ENCODE peak calls at places on chromosomes 11 and 22, in four cellular contexts. P is stomach, I is spleen, J is tibial nerve. C is an unnamed sample.
A peak's percentile ranks its signal among the peaks of the same experiment; 100 is the strongest.

GRCh38 chr11:94728541-94728940 is 39.6 kb upstream of the AMOTL1 start:
- DNase-seq in J (no peak), I (no peak), P (no peak), C (no peak)

GRCh38 chr11:78927511-78927910 is 352.8 kb upstream of the NARS2 start:
- DNase-seq in J (no peak), I (no peak), P (no peak), C (no peak)

GRCh38 chr11:1471736-1472135 is 14.8 kb downstream of the MOB2 start:
- DNase-seq in J (no peak), P (no peak), I (peak; percentile 30), C (no peak)

GRCh38 chr11:78138281-78138680 is 1.1 kb downstream of the ALG8 start:
- DNase-seq in P (no peak), I (no peak), J (no peak), C (no peak)

GRCh38 chr11:62546244-62546936 is at the start of gene AHNAK:
- DNase-seq in J (peak; percentile 87), I (peak; percentile 93), P (peak; percentile 87), C (peak; percentile 92)

GRCh38 chr11:65595921-65596281 is 301 bp upstream of the KCNK7 start:
- DNase-seq in J (no peak), I (no peak), P (no peak), C (no peak)

GRCh38 chr11:57800444-57801184 is 39.0 kb downstream of the CTNND1 start:
- DNase-seq in P (no peak), I (no peak), J (no peak), C (no peak)

GRCh38 chr11:61545921-61546320 is 35.0 kb downstream of the SYT7 start:
- DNase-seq in P (no peak), J (no peak), I (no peak), C (no peak)

GRCh38 chr22:32932176-32932575 is 126.0 kb downstream of the SYN3 start:
- DNase-seq in J (no peak), I (no peak), P (no peak), C (no peak)

GRCh38 chr11:123561046-123561781 is 93.2 kb downstream of the SCN3B start:
- DNase-seq in P (peak; percentile 49), I (no peak), J (no peak), C (no peak)

GRCh38 chr22:22061085-22062077 is 78.8 kb upstream of the TOP3B start:
- DNase-seq in P (no peak), I (no peak), J (no peak), C (no peak)

GRCh38 chr11:134471341-134472187 is 59.5 kb upstream of the B3GAT1 start:
- DNase-seq in P (no peak), I (no peak), J (no peak), C (no peak)

GRCh38 chr11:28342704-28343103 is 234.5 kb downstream of the METTL15 start:
- DNase-seq in J (no peak), I (no peak), P (no peak), C (no peak)

GRCh38 chr11:134482865-134483264 is 70.8 kb upstream of the B3GAT1 start:
- DNase-seq in J (no peak), P (no peak), I (no peak), C (no peak)

GRCh38 chr11:70358797-70359196 is 39.5 kb upstream of the CTTN start:
- DNase-seq in P (no peak), I (no peak), J (no peak), C (no peak)

GRCh38 chr22:22893077-22893805 is 5.6 kb downstream of the IGLL5 start:
- DNase-seq in P (no peak), I (peak; percentile 71), J (no peak), C (no peak)

GRCh38 chr11:100991541-100991940 is 138.1 kb downstream of the PGR start:
- DNase-seq in I (no peak), J (no peak), P (no peak), C (no peak)

GRCh38 chr22:22941831-22942510 is 54.4 kb downstream of the IGLL5 start:
- DNase-seq in I (peak; percentile 74), J (peak; percentile 4), P (peak; percentile 19), C (no peak)

GRCh38 chr22:44193537-44193896 is 12.8 kb downstream of the PARVG start:
- DNase-seq in I (no peak), P (no peak), J (no peak), C (no peak)

GRCh38 chr22:38756631-38757463 is 1.0 kb upstream of the SUN2 start:
- DNase-seq in I (peak; percentile 83), P (no peak), J (no peak), C (peak; percentile 40)

GRCh38 chr22:40107756-40108437 is 69.8 kb upstream of the TNRC6B start:
- DNase-seq in J (no peak), I (no peak), P (peak; percentile 33), C (peak; percentile 8)

GRCh38 chr11:128895505-128895904 is 4.3 kb downstream of the KCNJ5 start:
- DNase-seq in P (no peak), I (no peak), J (no peak), C (no peak)

GRCh38 chr11:128892866-128893565 is 1.9 kb downstream of the KCNJ5 start:
- DNase-seq in J (no peak), P (no peak), I (no peak), C (no peak)

GRCh38 chr11:128894296-128894681 is 3.1 kb downstream of the KCNJ5 start:
- DNase-seq in I (no peak), P (no peak), J (no peak), C (no peak)

GRCh38 chr11:128894685-128895084 is 3.5 kb downstream of the KCNJ5 start:
- DNase-seq in I (no peak), P (peak; percentile 93), J (no peak), C (no peak)

DNA sequence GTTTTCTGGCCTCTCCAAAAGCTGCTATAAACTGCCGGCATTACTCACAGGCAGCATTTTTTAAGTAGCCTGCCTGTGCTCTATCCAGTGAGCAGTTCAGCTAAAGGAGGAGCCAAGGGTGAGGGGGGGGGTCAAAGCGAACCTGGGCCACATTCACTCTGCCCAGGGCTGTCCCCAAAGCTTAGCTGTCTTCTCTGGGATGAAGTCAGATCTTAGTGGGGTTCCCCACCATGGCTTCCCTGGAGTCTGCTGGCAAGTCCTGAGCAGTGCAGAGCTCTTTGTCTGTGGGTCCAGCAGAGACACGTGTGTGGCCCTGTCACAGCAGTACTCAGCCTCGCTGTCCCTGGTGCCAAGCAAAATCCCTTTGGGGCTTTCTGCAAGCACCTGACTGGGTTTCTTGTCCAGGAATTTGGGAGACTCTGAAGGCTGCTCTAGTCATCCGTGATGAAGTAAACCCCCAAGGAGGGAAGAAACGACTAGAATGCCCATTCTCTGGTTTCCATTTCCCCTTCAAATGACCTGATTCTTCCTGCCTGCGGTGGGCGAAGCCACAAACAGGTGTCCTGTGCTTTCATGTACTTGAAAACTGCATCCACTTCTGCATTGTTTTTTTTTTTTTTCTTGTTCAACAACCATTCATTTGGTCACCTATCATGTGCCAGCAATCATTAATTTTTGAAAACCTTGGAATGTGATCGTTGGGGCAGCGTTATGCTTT is 2.6 kb downstream of the KCNJ5 start:
- DNase-seq in P (no peak), I (no peak), J (no peak), C (no peak)
- H3K4me3 ChIP-seq in P (no peak overlapping the region), I (peak overlapping the region; percentile 55), J (no peak overlapping the region), C (no peak overlapping the region)

DNA sequence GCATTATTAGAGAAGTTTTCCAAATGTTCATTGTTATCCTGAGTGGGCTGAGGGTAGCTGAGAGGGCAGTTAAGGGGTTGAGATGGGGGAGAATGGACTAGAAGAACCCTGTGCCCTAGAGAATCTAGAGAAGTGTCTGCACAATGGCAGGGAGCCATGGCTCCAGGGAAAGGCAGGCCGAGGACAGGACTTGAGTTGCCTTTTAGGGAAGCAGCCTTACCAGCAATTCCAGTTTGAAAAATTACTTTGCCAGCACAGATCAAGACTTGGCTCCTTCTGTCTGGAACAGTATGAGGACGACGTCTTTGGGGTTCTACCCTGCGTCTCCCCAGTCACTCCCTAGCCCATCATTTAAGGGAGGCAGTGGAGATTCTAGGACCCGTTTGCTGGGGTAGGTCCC is 25.7 kb upstream of the MICAL3 start:
- DNase-seq in P (no peak), I (peak; percentile 15), J (no peak), C (no peak)
- H3K4me1 ChIP-seq in P (peaks cover 3% of the 10 kb centered on the region), I (peaks cover 4% of the 10 kb centered on the region), J (peaks cover 6% of the 10 kb centered on the region), C (peaks cover under 1% of the 10 kb centered on the region)

GRCh38 chr22:49783926-49784629 is 43.6 kb downstream of the BRD1 start:
- DNase-seq in I (no peak), J (no peak), P (no peak), C (no peak)

GRCh38 chr22:49785841-49786451 is 41.7 kb downstream of the BRD1 start:
- DNase-seq in I (no peak), J (no peak), P (no peak), C (no peak)

GRCh38 chr22:49783036-49783746 is 44.5 kb downstream of the BRD1 start:
- DNase-seq in J (no peak), P (no peak), I (no peak), C (no peak)

GRCh38 chr22:49784987-49785614 is 42.6 kb downstream of the BRD1 start:
- DNase-seq in I (peak; percentile 64), J (no peak), P (no peak), C (no peak)

GRCh38 chr22:49784630-49784971 is 43.1 kb downstream of the BRD1 start:
- DNase-seq in I (no peak), J (no peak), P (no peak), C (no peak)
- H3K4me3 ChIP-seq in I (no peak overlapping the region), J (no peak overlapping the region), P (no peak overlapping the region), C (no peak overlapping the region)

GRCh38 chr11:36513965-36514364 is 3.9 kb upstream of the TRAF6 start:
- DNase-seq in J (no peak), I (no peak), P (no peak), C (no peak)
- H3K4me1 ChIP-seq in J (peaks cover 5% of the 10 kb centered on the region), I (peaks cover 10% of the 10 kb centered on the region), P (peaks cover 9% of the 10 kb centered on the region), C (no peaks in the 10 kb centered on the region)

GRCh38 chr11:130782361-130783221 is 133.7 kb downstream of the SNX19 start:
- DNase-seq in J (no peak), I (no peak), P (no peak), C (no peak)
- H3K4me3 ChIP-seq in J (no peak overlapping the region), I (no peak overlapping the region), P (no peak overlapping the region), C (no peak overlapping the region)

C was measured in mucosa of descending colon.